ENCODE peak calls at places on chromosome 22, in nine cellular contexts. R, D, P, W, G, K, F, A and T are unnamed samples. For H3K9me2 and H3K4me1, the result is how much of the 10 kb centered on the place peaks cover.

GRCh38 chr22:19663821-19664325 is 50.4 kb upstream of the SEPTIN5 start:
- DNase-seq in R (no peak), D (peak), P (no peak), W (no peak), G (peak), K (no peak), F (no peak), A (peak), T (no peak)

GRCh38 chr22:19233189-19233661 is 54.7 kb upstream of the SLC25A1 start:
- DNase-seq in R (no peak), D (no peak), P (no peak), W (no peak), G (no peak), K (no peak), F (no peak), A (no peak), T (no peak)

GRCh38 chr22:22682807-22683667 is 38.6 kb downstream of the GGTLC2 start:
- DNase-seq in R (no peak), D (no peak), P (no peak), W (no peak), G (peak), K (peak), F (no peak), A (no peak), T (no peak)

GRCh38 chr22:23353696-23354095 is 173.4 kb downstream of the BCR start:
- DNase-seq in R (no peak), D (no peak), P (no peak), W (no peak), G (no peak), K (no peak), F (no peak), A (no peak), T (no peak)

GRCh38 chr22:50016308-50016987 is 3.9 kb upstream of the IL17REL start:
- DNase-seq in R (no peak), D (peak), P (no peak), W (no peak), G (no peak), K (no peak), F (no peak), A (no peak), T (no peak)

GRCh38 chr22:21775061-21775460 is 39.5 kb upstream of the YPEL1 start:
- DNase-seq in R (no peak), D (no peak), P (no peak), W (no peak), G (peak), K (no peak), F (no peak), A (no peak), T (no peak)

GRCh38 chr22:19806213-19807160 is 45.9 kb downstream of the TBX1 start:
- DNase-seq in R (no peak), D (peak), P (peak), W (peak), G (no peak), K (peak), F (peak), A (no peak), T (no peak)

GRCh38 chr22:24588370-24588755 is 4.5 kb downstream of the LRRC75B start:
- DNase-seq in R (no peak), D (peak), P (no peak), W (no peak), G (no peak), K (peak), F (peak), A (no peak), T (no peak)

GRCh38 chr22:38081941-38082828 is 1.8 kb downstream of the SLC16A8 start:
- DNase-seq in R (no peak), D (no peak), P (no peak), W (no peak), G (no peak), K (no peak), F (no peak), A (peak), T (no peak)

GRCh38 chr22:24225044-24225601 is 19.8 kb downstream of the GGT5 start:
- DNase-seq in R (no peak), D (peak), P (no peak), W (no peak), G (no peak), K (no peak), F (no peak), A (no peak), T (no peak)

GRCh38 chr22:44276041-44276440 is 36.7 kb downstream of the SHISAL1 start:
- DNase-seq in R (no peak), D (no peak), P (no peak), W (no peak), G (no peak), K (no peak), F (no peak), A (no peak), T (no peak)

GRCh38 chr22:49935561-49935960 is 17.1 kb downstream of the CRELD2 start:
- DNase-seq in R (no peak), D (peak), P (no peak), W (peak), G (no peak), K (no peak), F (no peak), A (peak), T (peak)

GRCh38 chr22:24996420-24996952 is 44.0 kb downstream of the KIAA1671 start:
- DNase-seq in R (no peak), D (peak), P (peak), W (peak), G (peak), K (peak), F (peak), A (peak), T (no peak)

GRCh38 chr22:17891427-17892167 is 117.3 kb upstream of the BID start:
- DNase-seq in R (no peak), D (peak), P (no peak), W (peak), G (no peak), K (no peak), F (no peak), A (peak), T (no peak)

GRCh38 chr22:42294034-42294985 is 23.9 kb upstream of the TCF20 start:
- DNase-seq in R (no peak), D (no peak), P (no peak), W (peak), G (peak), K (peak), F (peak), A (peak), T (peak)

GRCh38 chr22:19568337-19569311 is 44.4 kb upstream of the CLDN5 start:
- DNase-seq in R (no peak), D (no peak), P (no peak), W (no peak), G (peak), K (peak), F (no peak), A (no peak), T (no peak)

GRCh38 chr22:44186737-44187136 is 6.0 kb downstream of the PARVG start:
- DNase-seq in R (no peak), D (no peak), P (no peak), W (no peak), G (no peak), K (no peak), F (no peak), A (no peak), T (no peak)

GRCh38 chr22:35575116-35575748 is 34.6 kb downstream of the RASD2 start:
- DNase-seq in R (peak), D (peak), P (no peak), W (no peak), G (no peak), K (no peak), F (no peak), A (no peak), T (peak)

GRCh38 chr22:37485006-37485713 is 1.0 kb downstream of the MFNG start:
- DNase-seq in R (peak), D (no peak), P (no peak), W (no peak), G (no peak), K (no peak), F (no peak), A (no peak), T (peak)

GRCh38 chr22:44428941-44429615 is 69.0 kb downstream of the RTL6 start:
- DNase-seq in R (no peak), D (no peak), P (no peak), W (no peak), G (no peak), K (no peak), F (no peak), A (no peak), T (no peak)

GRCh38 chr22:41535244-41535643 is 9.0 kb downstream of the POLR3H start:
- DNase-seq in R (no peak), D (peak), P (no peak), W (peak), G (peak), K (peak), F (no peak), A (peak), T (no peak)

GRCh38 chr22:20407829-20408228 is 13.9 kb downstream of the ZNF74 start:
- DNase-seq in R (no peak), D (no peak), P (no peak), W (no peak), G (no peak), K (no peak), F (no peak), A (no peak), T (no peak)

GRCh38 chr22:37965940-37966664 is 12.6 kb downstream of the POLR2F start:
- DNase-seq in R (no peak), D (no peak), P (no peak), W (no peak), G (no peak), K (no peak), F (no peak), A (no peak), T (no peak)

GRCh38 chr22:20131856-20132685 is 467 bp downstream of the ZDHHC8 start:
- DNase-seq in R (peak), D (peak), P (no peak), W (peak), G (peak), K (no peak), F (peak), A (no peak), T (no peak)

GRCh38 chr22:19396934-19397728 is 34.4 kb downstream of the HIRA start:
- DNase-seq in R (no peak), D (no peak), P (no peak), W (no peak), G (no peak), K (no peak), F (no peak), A (no peak), T (no peak)

GRCh38 chr22:44399906-44400762 is 87.4 kb upstream of the SHISAL1 start:
- DNase-seq in R (no peak), D (peak), P (no peak), W (no peak), G (no peak), K (no peak), F (no peak), A (no peak), T (no peak)

GRCh38 chr22:50305658-50306566 is 1.5 kb downstream of the PLXNB2 start:
- DNase-seq in R (no peak), D (peak), P (peak), W (peak), G (peak), K (peak), F (peak), A (peak), T (no peak)

GRCh38 chr22:49976439-49977175 is 16.0 kb downstream of the PIM3 start:
- DNase-seq in R (peak), D (peak), P (no peak), W (no peak), G (no peak), K (no peak), F (no peak), A (no peak), T (peak)

GRCh38 chr22:42145175-42145574 is 14.6 kb upstream of the CYP2D6 start:
- DNase-seq in R (no peak), D (no peak), P (no peak), W (no peak), G (no peak), K (no peak), F (no peak), A (no peak), T (no peak)

GRCh38 chr22:38348751-38349496 is 31.7 kb upstream of the CSNK1E start:
- DNase-seq in R (no peak), D (no peak), P (no peak), W (no peak), G (no peak), K (no peak), F (no peak), A (no peak), T (no peak)

GRCh38 chr22:44037519-44038370 is 13.6 kb downstream of the PARVB start:
- DNase-seq in R (no peak), D (no peak), P (peak), W (peak), G (peak), K (peak), F (peak), A (no peak), T (no peak)

DNA sequence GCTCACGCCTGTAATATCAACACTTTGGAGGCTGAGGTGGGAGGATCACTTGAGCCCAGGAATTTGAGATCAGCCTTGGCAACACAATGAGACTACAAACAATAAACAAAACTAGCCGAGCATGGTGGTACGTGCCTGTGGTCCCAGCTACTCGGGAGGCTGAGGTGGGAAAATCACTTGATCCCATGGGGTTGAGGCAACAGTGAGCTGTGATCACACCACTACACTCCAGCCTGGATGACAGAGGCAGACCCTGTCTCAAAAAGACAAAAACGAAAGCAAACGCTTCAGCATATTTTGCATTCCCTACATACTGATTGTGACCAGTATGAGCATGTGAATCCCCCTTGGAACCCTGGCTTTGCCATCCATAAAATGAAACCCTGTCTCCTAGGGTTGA is 33.9 kb upstream of the MN1 start:
- DNase-seq in R (no peak), D (no peak), P (no peak), W (no peak), G (peak), K (no peak), F (no peak), A (no peak), T (no peak)
- H3K9me2 ChIP-seq in R (under half), D (under half), P (under half), W (under half), G (under half), K (under half), F (under half), A (under half), T (under half)

GRCh38 chr22:30020511-30020910 is 59.8 kb upstream of the HORMAD2 start:
- DNase-seq in R (no peak), D (no peak), P (no peak), W (no peak), G (no peak), K (no peak), F (no peak), A (no peak), T (no peak)

GRCh38 chr22:30021338-30021737 is 58.9 kb upstream of the HORMAD2 start:
- DNase-seq in R (no peak), D (no peak), P (no peak), W (no peak), G (no peak), K (no peak), F (no peak), A (no peak), T (no peak)

GRCh38 chr22:30023099-30023498 is 57.2 kb upstream of the HORMAD2 start:
- DNase-seq in R (no peak), D (no peak), P (no peak), W (no peak), G (no peak), K (no peak), F (no peak), A (no peak), T (no peak)

GRCh38 chr22:30024231-30024630 is 56.0 kb upstream of the HORMAD2 start:
- DNase-seq in R (no peak), D (no peak), P (no peak), W (no peak), G (no peak), K (no peak), F (no peak), A (no peak), T (no peak)

DNA sequence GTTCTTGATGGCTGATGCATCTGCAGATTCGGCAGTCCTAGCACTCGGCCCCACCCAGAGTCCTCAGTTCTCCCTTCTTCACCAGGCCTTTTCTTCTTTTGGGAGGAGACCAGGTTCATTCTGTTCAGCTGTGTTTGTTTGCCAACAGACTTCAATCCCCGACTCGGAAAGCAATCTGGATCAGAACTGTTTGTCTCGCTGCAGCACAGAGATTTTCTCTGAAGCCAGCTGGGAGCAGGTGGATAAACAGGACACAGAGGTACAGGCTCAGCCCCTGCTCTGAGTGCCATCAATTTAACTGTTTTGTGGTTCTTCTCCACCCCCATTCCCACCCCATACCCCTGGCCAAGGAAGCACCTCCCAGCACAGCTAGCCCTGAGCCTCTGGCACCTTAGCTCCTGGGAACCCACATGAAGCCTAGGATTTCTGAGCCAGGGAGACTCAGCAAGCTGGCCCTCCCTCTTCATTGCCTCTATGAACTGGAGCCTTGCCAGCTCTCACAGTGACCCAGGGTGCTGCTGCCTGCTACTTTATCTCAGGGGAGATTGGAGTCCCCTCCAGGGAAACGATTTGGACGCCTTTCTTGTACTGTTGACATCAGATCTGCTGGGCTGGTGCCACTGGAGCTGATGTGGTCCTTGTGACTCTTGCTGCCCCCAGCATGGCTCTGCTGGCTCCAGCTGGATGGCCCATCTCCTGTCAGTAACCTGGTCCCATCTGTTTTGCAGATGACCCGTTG is 58.2 kb upstream of the HORMAD2 start:
- DNase-seq in R (no peak), D (peak), P (no peak), W (no peak), G (no peak), K (no peak), F (no peak), A (no peak), T (no peak)
- H3K4me1 ChIP-seq in R (under half), D (under half), P (under half), W (under half), G (under half), K (under half), F (under half), A (under half), T (under half)

GRCh38 chr22:40042312-40042711 is 47.6 kb downstream of the FAM83F start:
- DNase-seq in R (no peak), D (no peak), P (no peak), W (no peak), G (no peak), K (no peak), F (no peak), A (no peak), T (no peak)
- H3K4me3 ChIP-seq in R (no peak), D (no peak), P (no peak), W (no peak), G (no peak), K (no peak), F (no peak), A (no peak), T (no peak)

GRCh38 chr22:48713266-48714205 is 1114.1 kb downstream of the BRD1 start:
- DNase-seq in R (no peak), D (no peak), P (no peak), W (no peak), G (no peak), K (no peak), F (no peak), A (no peak), T (no peak)
- H3K9me2 ChIP-seq in R (under half), D (under half), P (under half), W (under half), G (under half), K (under half), F (under half), A (under half), T (under half)

GRCh38 chr22:31085928-31086327 is 4.8 kb downstream of the SMTN start:
- DNase-seq in R (no peak), D (peak), P (no peak), W (no peak), G (no peak), K (no peak), F (no peak), A (no peak), T (no peak)
- H3K4me1 ChIP-seq in R (half or more), D (under half), P (under half), W (under half), G (under half), K (under half), F (under half), A (under half), T (under half)

GRCh38 chr22:46079861-46080821 is 70.2 kb upstream of the PPARA start:
- DNase-seq in R (no peak), D (peak), P (no peak), W (no peak), G (peak), K (peak), F (no peak), A (no peak), T (no peak)

GRCh38 chr22:46083383-46084350 is 66.7 kb upstream of the PPARA start:
- DNase-seq in R (no peak), D (no peak), P (no peak), W (no peak), G (peak), K (no peak), F (no peak), A (no peak), T (no peak)

GRCh38 chr22:46081036-46081830 is 69.1 kb upstream of the PPARA start:
- DNase-seq in R (no peak), D (no peak), P (no peak), W (no peak), G (peak), K (no peak), F (no peak), A (no peak), T (no peak)

GRCh38 chr22:46082633-46083032 is 67.7 kb upstream of the PPARA start:
- DNase-seq in R (no peak), D (no peak), P (no peak), W (no peak), G (peak), K (no peak), F (no peak), A (no peak), T (no peak)

GRCh38 chr22:46081831-46082210 is 68.5 kb upstream of the PPARA start:
- DNase-seq in R (no peak), D (no peak), P (no peak), W (no peak), G (peak), K (no peak), F (no peak), A (no peak), T (no peak)
- H3K4me3 ChIP-seq in R (no peak), D (peak), P (peak), W (no peak), G (peak), K (peak), F (no peak), A (no peak), T (no peak)

GRCh38 chr22:26860233-26860765 is 202.9 kb downstream of the MIAT start:
- DNase-seq in R (peak), D (no peak), P (no peak), W (no peak), G (no peak), K (no peak), F (no peak), A (no peak), T (no peak)
- H3K9me2 ChIP-seq in R (under half), D (under half), P (under half), W (under half), G (under half), K (under half), F (under half), A (under half), T (under half)

GRCh38 chr22:32799516-32799915 is 2.0 kb upstream of the TIMP3 start:
- DNase-seq in R (no peak), D (no peak), P (no peak), W (no peak), G (no peak), K (no peak), F (no peak), A (no peak), T (no peak)
- H3K4me1 ChIP-seq in R (under half), D (under half), P (under half), W (under half), G (under half), K (under half), F (under half), A (under half), T (under half)